ENCODE peak calls at places on chromosomes 2 and 18, in seven cellular contexts. F is NCI-H460; V is activated naive CD8-positive, alpha-beta T cell treated with anti-CD3 and anti-CD28 coated beads, Interleukin-2, amount 10 ng/mL, durations not matched to agents 7 days and 5 days; E is anterior cingulate cortex; L is esophagus squamous epithelium; G is HEK293T; X is IMR-90. O is an unnamed sample.

GRCh38 chr2:205270689-205271088 is 411.6 kb upstream of the NRP2 start:
- DNase-seq in L (no peak), X (no peak), G (no peak), F (no peak), V (no peak), E (no peak), O (no peak)

GRCh38 chr2:28365158-28365557 is 27.5 kb upstream of the FOSL2 start:
- DNase-seq in V (peak), X (no peak), F (no peak), E (no peak), L (no peak), G (no peak), O (no peak)

GRCh38 chr2:209960676-209961630 is 41.5 kb upstream of the RPE start:
- DNase-seq in X (peak), E (peak), L (peak), V (no peak), G (peak), F (peak), O (no peak)

GRCh38 chr2:230416061-230416721 is at the start of gene SP100:
- DNase-seq in X (peak), G (no peak), L (peak), V (peak), E (no peak), F (peak), O (peak)

GRCh38 chr2:54628418-54628817 is 95.0 kb upstream of the EML6 start:
- DNase-seq in L (no peak), F (no peak), X (no peak), E (no peak), V (no peak), G (no peak), O (no peak)

GRCh38 chr18:62621546-62621945 is 93.8 kb upstream of the PHLPP1 start:
- DNase-seq in L (no peak), X (no peak), G (no peak), V (no peak), F (no peak), E (no peak), O (no peak)

GRCh38 chr2:10454505-10454904 is 6.4 kb upstream of the ODC1 start:
- DNase-seq in F (no peak), E (no peak), L (no peak), V (no peak), X (no peak), G (no peak), O (no peak)

GRCh38 chr18:48931680-48932461 is 18.9 kb downstream of the SMAD7 start:
- DNase-seq in G (no peak), F (no peak), L (no peak), X (no peak), V (no peak), E (no peak), O (no peak)

GRCh38 chr18:58176915-58177717 is 133.1 kb downstream of the NEDD4L start:
- DNase-seq in X (peak), G (no peak), L (no peak), V (no peak), E (no peak), F (peak), O (no peak)

O was measured in activated T-helper 1 cell treated with anti-CD3 and anti-CD28 coated beads, Interleukin-2, amount 50 U/mL, for 16 hours.